ENCODE peak calls at places on chromosomes 16 and 17, in seven cellular contexts. R is stimulated activated CD4-positive, alpha-beta T cell treated with anti-CD3 and anti-CD28 coated beads, Interleukin-4, amount 100 ng/mL, for 48 hours; Y is AG09319; C is SK-MEL-5; A is brain microvascular endothelial cell; U is fibroblast of pulmonary artery; P is cardiac muscle cell. B is an unnamed sample.

GRCh38 chr17:44556854-44557606 is at the start of gene FZD2:
- DNase-seq in R (no peak), Y (peak), C (peak), A (peak), U (peak), P (peak), B (peak)

GRCh38 chr17:44968225-44969143 is at the start of gene C1QL1:
- DNase-seq in R (peak), Y (peak), C (peak), A (peak), U (peak), P (peak), B (peak)

GRCh38 chr17:9475259-9475658 is 100.4 kb downstream of the STX8 start:
- DNase-seq in R (no peak), Y (no peak), C (peak), A (no peak), U (peak), P (peak), B (no peak)

GRCh38 chr17:2962236-2962635 is 101.2 kb downstream of the OR1D5 start:
- DNase-seq in R (no peak), Y (no peak), C (no peak), A (no peak), U (no peak), P (no peak), B (no peak)

GRCh38 chr16:69537706-69538080 is 28.1 kb upstream of the NFAT5 start:
- DNase-seq in R (no peak), Y (no peak), C (no peak), A (no peak), U (no peak), P (no peak), B (no peak)

GRCh38 chr17:7442142-7442541 is 2.7 kb upstream of the CHRNB1 start:
- DNase-seq in R (no peak), Y (no peak), C (no peak), A (no peak), U (no peak), P (no peak), B (no peak)

GRCh38 chr17:17818088-17818526 is 18.7 kb downstream of the SREBF1 start:
- DNase-seq in R (no peak), Y (no peak), C (peak), A (no peak), U (peak), P (peak), B (peak)

GRCh38 chr16:31700200-31700529 is 172.5 kb downstream of the AHSP start:
- DNase-seq in R (no peak), Y (no peak), C (peak), A (no peak), U (no peak), P (no peak), B (peak)

GRCh38 chr16:979859-980594 is 1.5 kb upstream of the SOX8 start:
- DNase-seq in R (no peak), Y (no peak), C (no peak), A (no peak), U (no peak), P (no peak), B (no peak)